ENCODE peak calls at places on chromosomes 12 and 14, in ten cellular contexts. Z is CD8-positive, alpha-beta T cell; P is choroid plexus epithelial cell; Y is dorsolateral prefrontal cortex; X is stomach; W is brain microvascular endothelial cell; L is GM23338; I is fibroblast of lung; U is IMR-90; V is mesenchymal stem cell. T is an unnamed sample.

GRCh38 chr12:120261951-120262851 is 3.3 kb downstream of the PXN start:
- DNase-seq in Y (no peak), W (no peak), Z (peak), V (no peak), L (no peak), I (no peak), P (peak), X (no peak), U (no peak), T (peak)

GRCh38 chr14:72594099-72594901 is 299.6 kb downstream of the DPF3 start:
- DNase-seq in W (no peak), U (no peak), V (no peak), X (no peak), P (no peak), Z (no peak), Y (no peak), L (no peak), I (no peak), T (peak)

GRCh38 chr12:77734489-77734888 is 96.2 kb upstream of the NAV3 start:
- DNase-seq in U (peak), W (no peak), P (peak), X (no peak), Y (no peak), L (no peak), I (peak), Z (no peak), V (peak), T (no peak)

GRCh38 chr12:109530301-109530685 is 43.0 kb downstream of the MMAB start:
- DNase-seq in I (no peak), W (no peak), Y (no peak), V (no peak), X (no peak), Z (no peak), U (no peak), P (no peak), L (no peak), T (no peak)

GRCh38 chr12:93886533-93887511 is 209.6 kb downstream of the CRADD start:
- DNase-seq in Y (no peak), P (peak), W (peak), V (peak), L (no peak), Z (no peak), I (peak), U (peak), X (no peak), T (no peak)

GRCh38 chr12:49684310-49684854 is 22.8 kb downstream of the FMNL3 start:
- DNase-seq in Z (no peak), U (no peak), I (no peak), X (no peak), V (no peak), W (no peak), P (no peak), L (no peak), Y (no peak), T (no peak)

GRCh38 chr14:21308479-21309237 is 28.8 kb downstream of the RPGRIP1 start:
- DNase-seq in Y (peak), U (peak), L (peak), I (peak), Z (peak), P (peak), W (peak), X (peak), V (peak), T (peak)

GRCh38 chr12:14264316-14264715 is 101.2 kb upstream of the ATF7IP start:
- DNase-seq in P (no peak), I (no peak), Z (no peak), U (peak), L (peak), X (no peak), V (peak), W (peak), Y (no peak), T (no peak)

GRCh38 chr12:98259667-98260066 is 255.7 kb upstream of the TMPO start:
- DNase-seq in P (no peak), U (no peak), Z (no peak), Y (no peak), X (no peak), I (no peak), W (no peak), L (no peak), V (no peak), T (no peak)

GRCh38 chr12:51827925-51828818 is 20.3 kb downstream of the FIGNL2 start:
- DNase-seq in W (no peak), I (peak), Z (no peak), V (no peak), X (peak), L (no peak), Y (no peak), P (peak), U (peak), T (peak)

GRCh38 chr12:57569858-57570257 is 20.0 kb downstream of the KIF5A start:
- DNase-seq in Z (no peak), Y (no peak), W (no peak), U (no peak), X (no peak), I (no peak), L (no peak), P (no peak), V (no peak), T (no peak)
- H3K4me3 ChIP-seq in Z (no peak), Y (no peak), W (no peak), U (no peak), X (no peak), I (no peak), L (no peak), P (no peak), V (no peak), T (no peak)

GRCh38 chr12:92107621-92108131 is 38.0 kb downstream of the BTG1 start:
- DNase-seq in W (no peak), L (peak), Z (no peak), I (no peak), U (no peak), Y (no peak), P (no peak), V (peak), X (no peak), T (no peak)
- H3K4me3 ChIP-seq in W (no peak), L (no peak), Z (no peak), I (no peak), U (no peak), Y (no peak), P (no peak), V (no peak), X (no peak), T (no peak)

GRCh38 chr14:100827751-100828447 is 2.0 kb downstream of the MEG3 start:
- DNase-seq in U (peak), W (peak), V (no peak), Z (no peak), L (no peak), P (peak), X (no peak), Y (no peak), I (peak), T (no peak)
- H3K4me3 ChIP-seq in U (peak), W (peak), V (no peak), Z (no peak), L (no peak), P (peak), X (peak), Y (peak), I (peak), T (no peak)

GRCh38 chr12:27505124-27505523 is 18.9 kb upstream of the PPFIBP1 start:
- DNase-seq in V (no peak), U (peak), Y (no peak), Z (no peak), P (peak), W (no peak), L (no peak), X (no peak), I (peak), T (no peak)
- H3K4me3 ChIP-seq in V (no peak), U (no peak), Y (no peak), Z (no peak), P (no peak), W (no peak), L (no peak), X (no peak), I (no peak), T (no peak)

DNA sequence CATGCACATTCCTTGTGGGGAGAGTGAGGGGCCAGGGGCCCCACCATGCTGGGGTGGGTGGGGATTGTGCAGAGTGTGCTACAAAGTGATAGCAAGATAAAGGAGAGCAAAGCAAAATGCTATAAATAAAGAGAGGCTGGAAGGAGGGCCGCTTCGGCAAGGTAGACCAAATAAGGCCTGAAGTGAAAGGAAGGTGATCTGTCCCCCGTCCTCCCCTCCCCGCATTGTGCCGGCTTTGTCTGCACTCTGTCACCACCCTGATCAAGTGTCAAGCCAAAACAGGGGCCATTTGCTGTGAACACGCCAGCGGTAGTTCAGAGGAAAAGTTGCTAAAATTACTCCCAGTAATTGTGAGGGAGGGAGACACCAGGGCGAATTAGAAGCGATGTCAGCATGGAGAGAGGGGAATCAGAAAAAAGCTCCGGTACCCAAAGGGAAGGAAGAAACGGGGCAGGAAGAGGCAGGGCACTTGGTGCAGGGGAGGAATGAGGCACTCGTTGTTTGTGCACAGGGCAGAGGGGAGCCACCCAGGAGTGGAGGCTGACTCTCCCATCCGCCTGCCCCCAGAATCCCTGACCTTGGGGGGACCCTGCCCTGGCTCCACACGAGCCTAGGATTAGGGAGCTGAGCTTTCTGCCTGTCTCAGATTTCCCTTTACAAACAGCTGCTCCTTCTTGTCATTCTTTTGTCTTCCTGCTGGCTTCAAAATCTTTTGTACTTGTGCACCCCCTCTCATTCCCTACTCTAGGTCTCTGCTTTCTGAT is 2.9 kb upstream of the MYH7 start:
- DNase-seq in U (no peak), P (no peak), Z (no peak), L (no peak), V (no peak), I (no peak), Y (no peak), W (no peak), X (no peak), T (no peak)
- H3K4me3 ChIP-seq in U (no peak), P (no peak), Z (no peak), L (no peak), V (no peak), I (no peak), Y (no peak), W (no peak), X (no peak), T (no peak)

DNA sequence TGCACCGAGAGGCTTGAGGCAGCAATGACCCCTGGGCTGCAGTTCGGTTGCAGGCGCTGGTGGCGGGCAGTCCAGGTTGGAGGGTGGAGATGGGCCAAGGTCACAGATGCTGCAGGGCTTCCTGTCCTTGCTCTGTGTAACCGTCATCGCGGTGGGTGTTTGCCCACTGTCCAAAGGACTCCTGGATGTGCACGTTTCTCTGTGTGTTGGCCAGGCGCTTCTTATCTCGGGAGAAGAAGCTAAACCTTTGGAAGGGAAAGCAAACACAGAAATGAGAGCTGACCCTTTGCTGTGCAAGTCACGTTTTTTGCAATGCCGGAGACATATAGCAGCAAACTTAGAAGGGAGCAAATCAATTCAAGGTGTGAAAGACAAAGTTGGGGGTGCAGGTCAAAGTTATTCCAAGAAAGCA is 14.5 kb downstream of the SNRNP35 start:
- DNase-seq in U (no peak), Y (no peak), L (no peak), W (no peak), Z (no peak), X (no peak), I (no peak), V (no peak), P (no peak), T (no peak)
- H3K4me3 ChIP-seq in U (no peak), Y (no peak), L (no peak), W (no peak), Z (no peak), X (no peak), I (no peak), V (peak), P (no peak), T (no peak)

GRCh38 chr12:89695830-89696229 is 12.8 kb downstream of the ATP2B1 start:
- DNase-seq in V (no peak), X (no peak), U (no peak), I (no peak), P (no peak), L (no peak), W (no peak), Y (no peak), Z (no peak), T (no peak)
- H3K4me3 ChIP-seq in V (no peak), X (no peak), U (no peak), I (no peak), P (no peak), L (no peak), W (no peak), Y (no peak), Z (no peak), T (no peak)

GRCh38 chr12:1539135-1539534 is 55.2 kb downstream of the FBXL14 start:
- DNase-seq in Y (no peak), U (no peak), L (no peak), Z (no peak), V (no peak), X (no peak), W (no peak), P (no peak), I (no peak), T (no peak)

GRCh38 chr12:1536817-1537216 is 57.6 kb downstream of the FBXL14 start:
- DNase-seq in P (no peak), U (peak), L (no peak), Z (no peak), X (no peak), I (no peak), V (peak), Y (no peak), W (no peak), T (no peak)

GRCh38 chr12:1544991-1545700 is 49.2 kb downstream of the FBXL14 start:
- DNase-seq in W (no peak), L (peak), U (peak), X (no peak), P (peak), I (peak), Z (no peak), Y (no peak), V (peak), T (no peak)

GRCh38 chr12:1542599-1542998 is 51.8 kb downstream of the FBXL14 start:
- DNase-seq in L (no peak), W (no peak), I (no peak), Z (no peak), V (no peak), Y (no peak), P (no peak), X (no peak), U (no peak), T (no peak)

GRCh38 chr12:1540690-1541089 is 53.7 kb downstream of the FBXL14 start:
- DNase-seq in W (no peak), U (peak), I (no peak), X (no peak), Z (no peak), Y (no peak), P (no peak), V (no peak), L (no peak), T (no peak)
- H3K4me3 ChIP-seq in W (no peak), U (no peak), I (no peak), X (no peak), Z (no peak), Y (no peak), P (no peak), V (no peak), L (no peak), T (no peak)

DNA sequence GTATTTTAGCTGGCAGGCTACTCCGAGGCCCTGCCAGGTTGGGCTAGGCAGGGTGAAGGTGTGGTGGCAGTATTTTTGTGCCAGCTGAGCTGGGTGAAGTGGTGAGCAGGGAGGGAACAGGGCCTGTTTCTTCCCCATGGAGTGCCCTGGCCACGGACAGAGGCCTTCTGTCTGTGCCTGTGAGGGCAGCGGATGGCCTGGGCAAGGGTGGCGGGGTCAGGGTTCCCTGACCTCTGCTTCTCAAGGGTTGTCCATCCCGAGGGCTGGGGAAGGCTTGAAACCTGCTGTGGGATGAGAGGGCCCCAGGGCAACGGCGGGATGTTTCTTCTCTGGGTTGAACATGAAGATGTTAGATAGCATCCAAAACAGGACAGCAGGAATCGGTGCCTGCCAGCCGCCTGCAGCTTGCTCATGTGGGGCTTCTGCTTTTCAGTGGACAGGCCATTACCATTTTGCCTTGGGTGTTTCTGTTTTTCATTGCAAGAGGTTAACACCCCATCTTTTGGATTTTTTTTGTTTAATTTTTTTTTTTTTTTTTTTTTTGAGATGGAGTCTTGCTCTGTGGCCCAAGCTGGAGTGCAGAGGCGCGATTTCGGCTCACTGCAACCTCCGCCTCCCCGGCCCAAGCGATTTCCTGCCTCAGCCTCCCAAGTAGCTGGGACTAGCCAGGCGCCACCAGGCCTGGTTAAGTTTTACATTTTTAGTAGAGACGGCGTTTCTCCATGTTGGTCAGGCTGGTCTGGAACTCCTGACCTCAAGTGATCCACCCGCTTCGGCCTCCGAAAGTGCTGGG is 3.3 kb downstream of the MTA1 start:
- DNase-seq in X (no peak), V (no peak), I (no peak), Y (no peak), U (no peak), L (no peak), Z (no peak), W (no peak), P (no peak), T (no peak)
- H3K4me3 ChIP-seq in X (no peak), V (no peak), I (no peak), Y (no peak), U (no peak), L (no peak), Z (no peak), W (no peak), P (no peak), T (no peak)